ENCODE peak calls at places on chromosome 5, in six cellular contexts. Y is T-cell; U is COLO829; G is CD8-positive, alpha-beta memory T cell; B is foreskin fibroblast; I is endothelial cell. X is an unnamed sample.

GRCh38 chr5:141039061-141039460 is 12.1 kb upstream of the PCDHB1 start:
- DNase-seq in Y (no peak), U (no peak), G (no peak), B (no peak), I (no peak), X (no peak)

GRCh38 chr5:82804151-82804690 is 273.0 kb downstream of the TMEM167A start:
- DNase-seq in Y (no peak), U (no peak), G (no peak), B (no peak), I (no peak), X (no peak)

GRCh38 chr5:149938272-149938671 is 6.3 kb downstream of the PDE6A start:
- DNase-seq in Y (no peak), U (peak), G (no peak), B (peak), I (no peak), X (no peak)

GRCh38 chr5:148060881-148061280 is 2.9 kb upstream of the SPINK5 start:
- DNase-seq in Y (no peak), U (no peak), G (no peak), B (no peak), I (no peak), X (no peak)

GRCh38 chr5:41118177-41118576 is 47.0 kb upstream of the MROH2B start:
- DNase-seq in Y (no peak), U (no peak), G (no peak), B (no peak), I (no peak), X (no peak)

GRCh38 chr5:129217179-129217578 is 122.6 kb downstream of the ISOC1 start:
- DNase-seq in Y (no peak), U (no peak), G (no peak), B (no peak), I (no peak), X (no peak)

GRCh38 chr5:174532453-174533126 is 191.8 kb upstream of the MSX2 start:
- DNase-seq in Y (peak), U (peak), G (no peak), B (peak), I (peak), X (no peak)

GRCh38 chr5:147483961-147484707 is 25.7 kb downstream of the DPYSL3 start:
- DNase-seq in Y (no peak), U (no peak), G (no peak), B (peak), I (peak), X (no peak)

GRCh38 chr5:14852779-14853178 is 18.8 kb downstream of the ANKH start:
- DNase-seq in Y (no peak), U (no peak), G (no peak), B (no peak), I (no peak), X (no peak)

GRCh38 chr5:66987949-66988838 is 208.4 kb downstream of the CD180 start:
- DNase-seq in Y (no peak), U (no peak), G (no peak), B (no peak), I (no peak), X (no peak)

GRCh38 chr5:174402224-174402812 is 322.1 kb upstream of the MSX2 start:
- DNase-seq in Y (no peak), U (no peak), G (no peak), B (no peak), I (no peak), X (no peak)

GRCh38 chr5:6397536-6398269 is 19.4 kb upstream of the MED10 start:
- DNase-seq in Y (no peak), U (no peak), G (no peak), B (no peak), I (no peak), X (no peak)

GRCh38 chr5:152686931-152687330 is 281.9 kb upstream of the NMUR2 start:
- DNase-seq in Y (no peak), U (no peak), G (no peak), B (no peak), I (no peak), X (no peak)

GRCh38 chr5:6142353-6142752 is 236.0 kb downstream of the MED10 start:
- DNase-seq in Y (no peak), U (no peak), G (no peak), B (no peak), I (no peak), X (no peak)

GRCh38 chr5:89851911-89852310 is 557.6 kb downstream of the CETN3 start:
- DNase-seq in Y (no peak), U (no peak), G (no peak), B (no peak), I (no peak), X (no peak)

GRCh38 chr5:14742427-14743010 is 78.0 kb downstream of the OTULIN start:
- DNase-seq in Y (no peak), U (no peak), G (no peak), B (no peak), I (no peak), X (no peak)

GRCh38 chr5:151086905-151087360 is 6.1 kb upstream of the TNIP1 start:
- DNase-seq in Y (peak), U (no peak), G (peak), B (no peak), I (no peak), X (peak)

GRCh38 chr5:61329729-61330128 is 2.3 kb upstream of the ZSWIM6 start:
- DNase-seq in Y (no peak), U (no peak), G (no peak), B (no peak), I (no peak), X (no peak)

GRCh38 chr5:67249590-67249895 is 52.9 kb upstream of the CD180 start:
- DNase-seq in Y (no peak), U (no peak), G (no peak), B (no peak), I (no peak), X (no peak)

GRCh38 chr5:32628049-32628803 is 42.9 kb downstream of the SUB1 start:
- DNase-seq in Y (no peak), U (no peak), G (no peak), B (no peak), I (no peak), X (no peak)

GRCh38 chr5:127001621-127002296 is 28.6 kb downstream of the MARCHF3 start:
- DNase-seq in Y (no peak), U (no peak), G (no peak), B (peak), I (no peak), X (no peak)

GRCh38 chr5:43099615-43100014 is 21.1 kb upstream of the ZNF131 start:
- DNase-seq in Y (no peak), U (no peak), G (no peak), B (no peak), I (no peak), X (no peak)

GRCh38 chr5:59348189-59348588 is 545.3 kb downstream of the PDE4D start:
- DNase-seq in Y (no peak), U (no peak), G (no peak), B (no peak), I (no peak), X (no peak)

GRCh38 chr5:6522337-6522736 is 73.7 kb downstream of the UBE2QL1 start:
- DNase-seq in Y (no peak), U (no peak), G (no peak), B (no peak), I (no peak), X (no peak)

GRCh38 chr5:30849801-30850370 is 343.6 kb upstream of the CDH6 start:
- DNase-seq in Y (no peak), U (no peak), G (no peak), B (no peak), I (no peak), X (no peak)

GRCh38 chr5:157456301-157456700 is 3.7 kb upstream of the NIPAL4 start:
- DNase-seq in Y (no peak), U (peak), G (no peak), B (no peak), I (no peak), X (no peak)

GRCh38 chr5:98474802-98475201 is 298.7 kb upstream of the RGMB start:
- DNase-seq in Y (no peak), U (no peak), G (no peak), B (peak), I (no peak), X (no peak)

GRCh38 chr5:72238712-72239445 is 81.2 kb downstream of the MRPS27 start:
- DNase-seq in Y (no peak), U (no peak), G (no peak), B (no peak), I (no peak), X (no peak)

GRCh38 chr5:80917596-80917995 is 42.6 kb upstream of the RASGRF2 start:
- DNase-seq in Y (no peak), U (no peak), G (no peak), B (no peak), I (no peak), X (no peak)

GRCh38 chr5:116652196-116652729 is 77.6 kb upstream of the SEMA6A start:
- DNase-seq in Y (no peak), U (peak), G (no peak), B (peak), I (no peak), X (no peak)

GRCh38 chr5:91219803-91220371 is 163.2 kb downstream of the ARRDC3 start:
- DNase-seq in Y (peak), U (peak), G (no peak), B (peak), I (peak), X (no peak)

GRCh38 chr5:155418960-155419579 is 405.5 kb downstream of the KIF4B start:
- DNase-seq in Y (no peak), U (no peak), G (no peak), B (no peak), I (no peak), X (no peak)

GRCh38 chr5:65161655-65162054 is 320.1 kb downstream of the ADAMTS6 start:
- DNase-seq in Y (no peak), U (no peak), G (no peak), B (no peak), I (no peak), X (no peak)

GRCh38 chr5:157998021-157998504 is 139.1 kb upstream of the CLINT1 start:
- DNase-seq in Y (no peak), U (peak), G (no peak), B (no peak), I (no peak), X (no peak)

GRCh38 chr5:111735829-111736228 is 21.2 kb downstream of the NREP start:
- DNase-seq in Y (no peak), U (no peak), G (no peak), B (peak), I (no peak), X (no peak)

GRCh38 chr5:88389248-88390006 is 120.8 kb upstream of the TMEM161B start:
- DNase-seq in Y (no peak), U (no peak), G (no peak), B (no peak), I (no peak), X (no peak)

GRCh38 chr5:67679184-67679855 is 482.7 kb upstream of the CD180 start:
- DNase-seq in Y (no peak), U (no peak), G (no peak), B (no peak), I (no peak), X (no peak)

GRCh38 chr5:21820527-21820926 is 1032.6 kb downstream of the CDH12 start:
- DNase-seq in Y (no peak), U (no peak), G (no peak), B (no peak), I (no peak), X (no peak)

GRCh38 chr5:34597034-34597433 is 59.1 kb upstream of the RAI14 start:
- DNase-seq in Y (no peak), U (no peak), G (no peak), B (peak), I (no peak), X (no peak)

X was measured in T-helper 9 cell.